ENCODE peak calls at places on chromosomes 16 and 17, in six cellular contexts. G, J, O, N, F and P are unnamed samples.

GRCh38 chr17:38799501-38800236 is at the start of gene PIP4K2B:
- DNase-seq in G (peak; percentile 89), J (peak; percentile 85), O (peak; percentile 75), N (peak; percentile 97), F (peak; percentile 96), P (peak; percentile 97)

GRCh38 chr17:12095522-12095921 is 74.8 kb downstream of the MAP2K4 start:
- DNase-seq in G (no peak), J (no peak), O (no peak), N (no peak), F (no peak), P (no peak)

GRCh38 chr17:70687421-70687820 is 518.1 kb downstream of the KCNJ2 start:
- DNase-seq in G (peak; percentile 4), J (no peak), O (no peak), N (no peak), F (no peak), P (no peak)

GRCh38 chr17:50051606-50052005 is 4.3 kb upstream of the ITGA3 start:
- DNase-seq in G (no peak), J (no peak), O (no peak), N (no peak), F (no peak), P (no peak)

GRCh38 chr16:17194190-17194780 is 276.5 kb downstream of the XYLT1 start:
- DNase-seq in G (no peak), J (no peak), O (peak; percentile 11), N (peak; percentile 38), F (peak; percentile 68), P (peak; percentile 65)

GRCh38 chr17:72413077-72414031 is 292.5 kb downstream of the SOX9 start:
- DNase-seq in G (no peak), J (no peak), O (no peak), N (no peak), F (no peak), P (peak; percentile 29)

GRCh38 chr16:72902276-72902675 is 145.7 kb downstream of the ZFHX3 start:
- DNase-seq in G (no peak), J (no peak), O (no peak), N (no peak), F (no peak), P (no peak)

GRCh38 chr17:50904522-50905459 is 38.6 kb upstream of the TOB1 start:
- DNase-seq in G (no peak), J (no peak), O (no peak), N (peak; percentile 41), F (no peak), P (peak; percentile 48)

GRCh38 chr17:7836596-7837374 is 2.8 kb downstream of the KDM6B start:
- DNase-seq in G (peak; percentile 83), J (peak; percentile 59), O (peak; percentile 66), N (peak; percentile 90), F (peak; percentile 90), P (peak; percentile 98)

GRCh38 chr17:17151055-17151454 is 55.1 kb downstream of the PLD6 start:
- DNase-seq in G (peak; percentile 77), J (no peak), O (no peak), N (no peak), F (no peak), P (no peak)

GRCh38 chr16:11679941-11680911 is 12.0 kb downstream of the SNN start:
- DNase-seq in G (no peak), J (peak; percentile 3), O (no peak), N (no peak), F (no peak), P (no peak)

GRCh38 chr16:57624044-57624688 is 4.3 kb upstream of the ADGRG1 start:
- DNase-seq in G (no peak), J (no peak), O (no peak), N (no peak), F (no peak), P (no peak)

GRCh38 chr17:50203589-50204345 is 2.3 kb upstream of the COL1A1 start:
- DNase-seq in G (no peak), J (no peak), O (no peak), N (peak; percentile 60), F (no peak), P (peak; percentile 8)

GRCh38 chr16:84874004-84874435 is 54.2 kb downstream of the CRISPLD2 start:
- DNase-seq in G (no peak), J (no peak), O (no peak), N (no peak), F (peak; percentile 6), P (no peak)

GRCh38 chr17:82862758-82863645 is 23.2 kb upstream of the ZNF750 start:
- DNase-seq in G (no peak), J (no peak), O (no peak), N (no peak), F (no peak), P (no peak)

GRCh38 chr16:47978491-47979490 is 177.0 kb downstream of the ABCC12 start:
- DNase-seq in G (no peak), J (no peak), O (no peak), N (no peak), F (no peak), P (no peak)

GRCh38 chr16:87701066-87701425 is 64.7 kb downstream of the KLHDC4 start:
- DNase-seq in G (no peak), J (no peak), O (no peak), N (no peak), F (no peak), P (no peak)

GRCh38 chr17:79883202-79883601 is 44.0 kb upstream of the CBX4 start:
- DNase-seq in G (no peak), J (no peak), O (no peak), N (no peak), F (no peak), P (no peak)

GRCh38 chr17:27294689-27295630 is 1.0 kb downstream of the WSB1 start:
- DNase-seq in G (peak; percentile 46), J (peak; percentile 28), O (peak; percentile 34), N (no peak), F (no peak), P (peak; percentile 76)

GRCh38 chr17:50609376-50610074 is 25.2 kb upstream of the ABCC3 start:
- DNase-seq in G (no peak), J (no peak), O (no peak), N (no peak), F (no peak), P (no peak)

GRCh38 chr17:41524261-41524660 is 3.8 kb downstream of the KRT19 start:
- DNase-seq in G (no peak), J (no peak), O (no peak), N (no peak), F (no peak), P (no peak)

GRCh38 chr17:36935681-36936454 is 1.4 kb upstream of the LHX1 start:
- DNase-seq in G (no peak), J (no peak), O (no peak), N (no peak), F (no peak), P (no peak)

GRCh38 chr17:36937961-36938565 is 788 bp downstream of the LHX1 start:
- DNase-seq in G (no peak), J (no peak), O (no peak), N (no peak), F (no peak), P (no peak)

GRCh38 chr17:36937001-36937960 is at the start of gene LHX1:
- DNase-seq in G (no peak), J (no peak), O (no peak), N (no peak), F (no peak), P (no peak)

GRCh38 chr17:36934759-36935630 is 2.3 kb upstream of the LHX1 start:
- DNase-seq in G (no peak), J (no peak), O (no peak), N (no peak), F (peak; percentile 65), P (no peak)

GRCh38 chr17:36936455-36936934 is 780 bp upstream of the LHX1 start:
- DNase-seq in G (no peak), J (no peak), O (no peak), N (no peak), F (no peak), P (no peak)
- H3K4me1 ChIP-seq in G (no peaks in the 10 kb centered on the region), J (peaks cover 3% of the 10 kb centered on the region), O (peaks cover 79% of the 10 kb centered on the region), N (peaks cover 63% of the 10 kb centered on the region), F (peaks cover 77% of the 10 kb centered on the region), P (peaks cover 37% of the 10 kb centered on the region)

GRCh38 chr16:3457434-3458252 is 14.2 kb downstream of the NAA60 start:
- DNase-seq in G (peak; percentile 58), J (peak; percentile 33), O (peak; percentile 83), N (peak; percentile 93), F (peak; percentile 95), P (peak; percentile 90)

GRCh38 chr16:3460121-3460520 is 16.6 kb downstream of the NAA60 start:
- DNase-seq in G (no peak), J (no peak), O (no peak), N (no peak), F (no peak), P (no peak)

GRCh38 chr16:3458278-3458851 is 14.9 kb downstream of the NAA60 start:
- DNase-seq in G (no peak), J (no peak), O (no peak), N (no peak), F (no peak), P (peak; percentile 26)

GRCh38 chr16:3459401-3460090 is 16.1 kb downstream of the NAA60 start:
- DNase-seq in G (no peak), J (no peak), O (no peak), N (no peak), F (no peak), P (no peak)

GRCh38 chr16:3458852-3459361 is 15.4 kb downstream of the NAA60 start:
- DNase-seq in G (no peak), J (no peak), O (no peak), N (no peak), F (no peak), P (peak; percentile 68)
- H3K4me1 ChIP-seq in G (no peaks in the 10 kb centered on the region), J (peaks cover 8% of the 10 kb centered on the region), O (peaks cover 30% of the 10 kb centered on the region), N (peaks cover 61% of the 10 kb centered on the region), F (peaks cover 73% of the 10 kb centered on the region), P (peaks cover 72% of the 10 kb centered on the region)

DNA sequence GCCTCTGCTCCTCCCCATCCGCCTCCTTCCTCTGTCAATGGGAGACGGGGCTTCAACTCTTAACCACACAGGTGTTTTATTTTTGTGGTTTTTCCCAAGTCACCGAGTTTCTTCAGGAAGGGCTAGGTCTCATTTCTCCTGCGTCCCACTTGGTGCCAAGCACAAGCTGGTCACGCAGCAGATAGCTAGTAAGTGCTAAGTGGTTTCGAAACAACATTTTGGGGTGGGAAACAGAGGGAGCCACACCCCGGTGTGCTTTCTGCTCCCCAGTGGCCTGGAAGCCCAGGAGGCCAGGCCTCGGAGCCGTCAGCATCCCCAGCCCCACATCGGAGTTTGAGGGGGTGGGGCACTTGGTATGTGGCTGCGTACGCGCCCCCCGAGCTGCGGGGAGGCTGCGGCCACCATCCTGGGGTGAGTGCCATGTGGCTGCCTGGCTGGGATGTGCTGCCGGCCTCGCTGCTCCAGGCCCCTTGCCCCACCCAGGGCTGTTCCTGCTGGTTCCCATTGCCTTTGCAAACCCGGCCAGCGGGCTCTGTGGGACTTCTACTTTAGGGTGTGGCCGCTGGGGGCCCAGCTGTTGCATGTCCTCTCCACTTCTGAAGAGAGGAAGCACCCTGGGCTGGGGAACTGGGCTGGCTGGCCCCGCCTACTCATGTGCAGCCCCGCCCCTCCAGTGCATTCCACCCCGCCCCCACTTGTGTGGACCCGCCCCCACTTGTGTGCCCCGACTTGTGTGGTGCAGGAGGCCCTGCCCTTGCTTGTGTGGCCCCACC is 55.6 kb downstream of the BAIAP2 start:
- DNase-seq in G (peak; percentile 40), J (no peak), O (peak; percentile 18), N (peak; percentile 61), F (peak; percentile 85), P (peak; percentile 55)
- H3K4me1 ChIP-seq in G (peaks cover 29% of the 10 kb centered on the region), J (peaks cover 7% of the 10 kb centered on the region), O (peaks cover 22% of the 10 kb centered on the region), N (peaks cover 14% of the 10 kb centered on the region), F (peaks cover 5% of the 10 kb centered on the region), P (peaks cover 30% of the 10 kb centered on the region)

DNA sequence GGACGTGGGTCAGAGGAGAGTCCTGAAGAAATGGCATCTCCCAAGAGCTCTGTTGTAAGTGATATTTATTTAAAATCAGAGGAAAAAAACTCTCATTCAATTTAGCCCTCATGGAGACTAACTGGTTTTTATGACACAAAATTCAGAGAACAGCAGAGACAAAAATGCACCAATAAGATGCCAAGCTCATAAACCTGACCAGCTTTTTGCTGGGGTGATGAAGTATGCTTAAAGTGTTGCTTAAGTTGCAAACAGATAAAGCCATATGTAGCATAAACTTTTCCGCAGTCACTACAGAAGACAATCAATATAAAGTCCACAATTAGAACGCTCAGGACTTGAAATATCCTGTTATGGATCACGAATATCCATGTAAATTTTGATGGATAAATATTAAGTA is 124.0 kb upstream of the CORO6 start:
- DNase-seq in G (no peak), J (no peak), O (no peak), N (no peak), F (no peak), P (no peak)
- H3K4me1 ChIP-seq in G (peaks cover 19% of the 10 kb centered on the region), J (no peaks in the 10 kb centered on the region), O (peaks cover 3% of the 10 kb centered on the region), N (peaks cover 61% of the 10 kb centered on the region), F (peaks cover 50% of the 10 kb centered on the region), P (peaks cover 14% of the 10 kb centered on the region)